ENCODE peak calls at places on chromosomes 12 and 14, in seven cellular contexts. V is T-cell; K is GM20000; S is activated B cell treated with CpG ODN at 0.5 μM for 24 hours; Y is endothelial cell of umbilical vein; M is activated CD4-positive, alpha-beta T cell treated with anti-CD3 and anti-CD28 coated beads, Interleukin-2, amount 50 U/mL, for 4 hours; I is GM18507. N is an unnamed sample.

GRCh38 chr14:32513571-32514009 is 184.5 kb downstream of the AKAP6 start:
- DNase-seq in K (no peak), Y (peak), M (no peak), V (no peak), I (no peak), S (no peak), N (no peak)

GRCh38 chr14:94469261-94469660 is 6.7 kb downstream of the SERPINA9 start:
- DNase-seq in Y (no peak), M (no peak), I (no peak), K (no peak), S (no peak), V (no peak), N (no peak)

GRCh38 chr14:60723218-60724079 is 702 bp downstream of the SIX4 start:
- DNase-seq in S (peak), I (no peak), K (peak), M (no peak), Y (peak), V (peak), N (peak)

GRCh38 chr12:106601031-106601430 is 18.2 kb downstream of the RFX4 start:
- DNase-seq in I (no peak), K (no peak), Y (no peak), S (no peak), V (no peak), M (no peak), N (no peak)

GRCh38 chr12:100427078-100427477 is 46.6 kb upstream of the NR1H4 start:
- DNase-seq in K (no peak), I (no peak), V (no peak), S (no peak), Y (no peak), M (no peak), N (no peak)

GRCh38 chr14:103688441-103688840 is 26.8 kb downstream of the XRCC3 start:
- DNase-seq in I (no peak), S (no peak), Y (no peak), M (no peak), K (no peak), V (no peak), N (peak)

GRCh38 chr12:7905071-7905470 is 30.9 kb downstream of the SLC2A3 start:
- DNase-seq in Y (peak), I (no peak), S (no peak), K (no peak), V (no peak), M (no peak), N (no peak)

GRCh38 chr14:69001375-69001774 is 22.3 kb upstream of the ACTN1 start:
- DNase-seq in K (no peak), I (no peak), S (no peak), Y (no peak), V (no peak), M (no peak), N (no peak)

GRCh38 chr12:31368666-31369361 is 42.9 kb upstream of the SINHCAF start:
- DNase-seq in M (no peak), V (no peak), S (no peak), Y (no peak), K (no peak), I (no peak), N (peak)

GRCh38 chr14:36975834-36976233 is 196.6 kb downstream of the SLC25A21 start:
- DNase-seq in S (no peak), M (no peak), V (no peak), K (no peak), Y (no peak), I (no peak), N (no peak)

GRCh38 chr12:76402259-76402658 is 54.0 kb upstream of the BBS10 start:
- DNase-seq in K (no peak), M (no peak), S (no peak), I (no peak), V (no peak), Y (no peak), N (no peak)

GRCh38 chr12:58502857-58503256 is 417.4 kb downstream of the LRIG3 start:
- DNase-seq in K (no peak), Y (peak), V (no peak), M (no peak), S (no peak), I (no peak), N (no peak)

GRCh38 chr14:66037361-66037760 is 448.8 kb upstream of the CCDC196 start:
- DNase-seq in K (no peak), M (no peak), V (no peak), I (no peak), S (no peak), Y (no peak), N (no peak)